ENCODE peak calls at places on chromosome 16, in six cellular contexts. T is heart right ventricle, F is fibroblast of lung, G is AG04449, B is head of caudate nucleus, S is AG04450. P is an unnamed sample.

GRCh38 chr16:86541560-86541959 is 13.5 kb downstream of the MTHFSD start:
- DNase-seq in B (no peak), G (no peak), S (no peak), F (no peak), T (no peak), P (no peak)

GRCh38 chr16:88389191-88389590 is 6.4 kb downstream of the ZNF469 start:
- DNase-seq in G (no peak), F (no peak), T (no peak), B (no peak), S (no peak), P (no peak)

GRCh38 chr16:80614908-80615696 is 74.3 kb downstream of the DYNLRB2 start:
- DNase-seq in T (no peak), B (no peak), S (peak; percentile 71), G (peak; percentile 71), F (peak; percentile 99), P (peak; percentile 1)

GRCh38 chr16:25855818-25856217 is 164.1 kb downstream of the HS3ST4 start:
- DNase-seq in F (no peak), G (no peak), T (no peak), S (no peak), B (no peak), P (no peak)

GRCh38 chr16:18942069-18942468 is 15.9 kb upstream of the SMG1 start:
- DNase-seq in F (no peak), T (no peak), B (no peak), S (no peak), G (no peak), P (no peak)

GRCh38 chr16:1687427-1688316 is 9.6 kb downstream of the JPT2 start:
- DNase-seq in F (no peak), S (no peak), B (no peak), T (no peak), G (no peak), P (no peak)

GRCh38 chr16:24102120-24102740 is 153.9 kb upstream of the CACNG3 start:
- DNase-seq in T (no peak), B (peak; percentile 77), S (no peak), G (no peak), F (no peak), P (no peak)

GRCh38 chr16:2298621-2299020 is 30.7 kb upstream of the RNPS1 start:
- DNase-seq in G (no peak), T (no peak), S (no peak), B (no peak), F (no peak), P (no peak)

GRCh38 chr16:589658-590159 is at the start of gene RAB40C:
- DNase-seq in S (peak; percentile 97), F (peak; percentile 97), T (peak; percentile 99), G (peak; percentile 81), B (peak; percentile 100), P (peak; percentile 96)